ENCODE peak calls at places on chromosomes 7 and 10, in four cellular contexts. A is HepG2, P is SK-N-SH, X is GM12878. Y is an unnamed sample.

GRCh38 chr7:25913574-25914224 is 238.3 kb upstream of the NFE2L3 start:
- DNase-seq in A (no peak), P (no peak), X (no peak), Y (no peak)

GRCh38 chr7:123995617-123996326 is 37.1 kb downstream of the TMEM229A start:
- DNase-seq in A (no peak), P (no peak), X (no peak), Y (no peak)

GRCh38 chr7:1912472-1913289 is 242.6 kb downstream of the ELFN1 start:
- DNase-seq in A (no peak), P (no peak), X (no peak), Y (no peak)

GRCh38 chr10:6878067-6878412 is 298.0 kb upstream of the PRKCQ start:
- DNase-seq in A (no peak), P (no peak), X (no peak), Y (no peak)

GRCh38 chr7:40709077-40709964 is 574.5 kb downstream of the SUGCT start:
- DNase-seq in A (no peak), P (no peak), X (no peak), Y (no peak)

GRCh38 chr10:109941193-109941872 is 18.0 kb upstream of the XPNPEP1 start:
- DNase-seq in A (no peak), P (no peak), X (no peak), Y (no peak)

GRCh38 chr7:2478387-2478760 is 2.2 kb upstream of the GRIFIN start:
- DNase-seq in A (no peak), P (no peak), X (no peak), Y (no peak)

GRCh38 chr10:91536101-91536500 is 96.8 kb downstream of the PPP1R3C start:
- DNase-seq in A (no peak), P (no peak), X (no peak), Y (no peak)

GRCh38 chr10:18486444-18486843 is 164.9 kb downstream of the NSUN6 start:
- DNase-seq in A (no peak), P (no peak), X (no peak), Y (no peak)

GRCh38 chr7:26420600-26420999 is 128.9 kb downstream of the SNX10 start:
- DNase-seq in A (no peak), P (no peak), X (no peak), Y (no peak)

GRCh38 chr10:93071674-93072224 is 1.9 kb upstream of the CYP26A1 start:
- DNase-seq in A (peak), P (peak), X (no peak), Y (peak)

GRCh38 chr10:97596101-97597055 is 6.9 kb downstream of the C10orf62 start:
- DNase-seq in A (peak), P (peak), X (no peak), Y (no peak)

GRCh38 chr10:79391231-79392019 is 44.2 kb downstream of the PPIF start:
- DNase-seq in A (no peak), P (peak), X (no peak), Y (peak)

GRCh38 chr7:18771834-18772566 is 276.5 kb downstream of the HDAC9 start:
- DNase-seq in A (no peak), P (no peak), X (no peak), Y (no peak)
- TF ChIP-seq YY1 in A (no peak), P (no peak), X (no peak), Y (no peak)

GRCh38 chr7:66415659-66416265 is 210.6 kb downstream of the TPST1 start:
- DNase-seq in A (no peak), P (no peak), X (no peak), Y (no peak)
- H3K4me2 ChIP-seq in A (no peak), P (no peak), X (no peak), Y (no peak)

GRCh38 chr7:45652630-45653029 is 78.5 kb downstream of the ADCY1 start:
- DNase-seq in A (no peak), P (no peak), X (no peak), Y (no peak)
- TF ChIP-seq NFIC in A (no peak), P (no peak), X (no peak), Y (no peak)

DNA sequence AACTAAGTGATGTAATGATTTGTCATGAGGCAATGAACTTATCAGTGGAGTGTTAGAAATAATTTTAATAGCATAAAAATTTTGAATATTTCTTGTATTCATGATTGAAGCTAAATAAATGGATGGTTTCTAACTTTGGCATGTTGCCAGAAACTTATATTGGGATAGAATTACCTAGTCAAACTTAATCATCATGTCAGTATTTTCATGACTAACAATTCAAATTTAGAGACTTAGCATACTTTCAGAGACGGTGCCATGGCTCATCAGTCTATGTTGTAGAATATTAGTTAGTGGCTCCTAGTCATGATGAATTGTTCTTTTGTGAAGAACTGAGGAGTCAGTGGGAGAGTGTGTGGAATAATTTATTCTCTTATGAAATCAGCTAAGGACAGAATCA is 599.6 kb upstream of the POT1 start:
- DNase-seq in A (no peak), P (no peak), X (no peak), Y (no peak)
- TF ChIP-seq YY1 in A (no peak), P (no peak), X (no peak), Y (no peak)

DNA sequence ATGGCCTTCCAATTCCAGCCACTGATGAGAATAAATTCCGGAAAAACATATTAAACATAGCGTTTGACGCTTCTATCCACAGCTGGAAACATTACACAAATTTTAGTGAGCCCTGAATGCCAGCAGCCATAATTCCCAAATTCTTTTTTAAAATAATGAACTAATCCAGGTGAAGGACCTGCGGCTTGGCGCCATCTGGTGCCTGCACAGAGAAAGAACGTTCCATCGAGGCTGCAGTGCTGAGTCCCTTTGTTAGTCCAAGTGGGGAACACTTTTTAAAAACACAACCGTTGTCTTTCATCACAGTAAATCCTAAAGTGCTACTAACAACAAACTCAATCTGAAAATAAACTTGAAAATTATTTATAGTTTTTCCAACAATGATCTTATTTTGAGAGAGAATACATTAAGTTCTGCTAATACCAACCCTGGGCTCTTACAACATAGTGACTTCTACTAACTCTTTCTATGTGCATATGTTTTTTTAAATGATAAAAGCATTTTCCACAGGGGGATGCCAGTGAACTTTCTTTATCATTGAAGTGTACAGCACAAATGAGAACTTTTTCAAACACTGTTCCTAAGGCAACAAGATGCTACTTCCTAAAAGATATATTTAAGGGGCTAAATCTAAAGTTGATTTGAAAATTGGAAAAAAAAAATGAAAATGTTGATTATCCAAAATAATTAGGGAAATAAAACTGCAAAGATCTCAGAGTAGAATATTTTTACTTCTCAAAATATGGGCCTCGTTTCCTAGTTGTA is 166.9 kb upstream of the RNF32 start:
- DNase-seq in A (peak), P (peak), X (no peak), Y (peak)
- H3K4me2 ChIP-seq in A (peak), P (no peak), X (no peak), Y (no peak)

GRCh38 chr10:67816719-67817118 is 21.3 kb downstream of the DNAJC12 start:
- DNase-seq in A (no peak), P (no peak), X (no peak), Y (no peak)

GRCh38 chr10:67815571-67816059 is 22.4 kb downstream of the DNAJC12 start:
- DNase-seq in A (no peak), P (no peak), X (no peak), Y (no peak)

DNA sequence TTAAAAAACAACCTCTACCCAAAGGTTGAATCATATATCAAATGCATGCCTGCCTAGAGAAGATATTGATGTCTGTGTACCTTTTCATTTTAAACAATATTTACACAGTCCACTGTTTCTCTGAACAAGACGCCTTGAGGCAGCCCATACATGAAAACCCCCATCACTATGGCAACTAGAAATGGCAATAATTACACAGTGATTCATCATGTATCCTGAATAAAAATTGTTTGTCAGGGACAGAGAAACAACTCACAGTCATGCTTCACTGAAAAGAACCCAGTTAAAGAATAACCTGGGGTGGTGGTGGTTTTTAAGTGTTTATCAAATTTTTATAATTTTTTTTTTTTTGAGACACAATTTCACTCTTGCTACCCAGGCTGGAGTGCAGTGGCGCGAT is 19.7 kb downstream of the DNAJC12 start:
- DNase-seq in A (peak), P (no peak), X (no peak), Y (no peak)
- TF ChIP-seq NFIC in A (peak), P (no peak), X (no peak), Y (no peak)

DNA sequence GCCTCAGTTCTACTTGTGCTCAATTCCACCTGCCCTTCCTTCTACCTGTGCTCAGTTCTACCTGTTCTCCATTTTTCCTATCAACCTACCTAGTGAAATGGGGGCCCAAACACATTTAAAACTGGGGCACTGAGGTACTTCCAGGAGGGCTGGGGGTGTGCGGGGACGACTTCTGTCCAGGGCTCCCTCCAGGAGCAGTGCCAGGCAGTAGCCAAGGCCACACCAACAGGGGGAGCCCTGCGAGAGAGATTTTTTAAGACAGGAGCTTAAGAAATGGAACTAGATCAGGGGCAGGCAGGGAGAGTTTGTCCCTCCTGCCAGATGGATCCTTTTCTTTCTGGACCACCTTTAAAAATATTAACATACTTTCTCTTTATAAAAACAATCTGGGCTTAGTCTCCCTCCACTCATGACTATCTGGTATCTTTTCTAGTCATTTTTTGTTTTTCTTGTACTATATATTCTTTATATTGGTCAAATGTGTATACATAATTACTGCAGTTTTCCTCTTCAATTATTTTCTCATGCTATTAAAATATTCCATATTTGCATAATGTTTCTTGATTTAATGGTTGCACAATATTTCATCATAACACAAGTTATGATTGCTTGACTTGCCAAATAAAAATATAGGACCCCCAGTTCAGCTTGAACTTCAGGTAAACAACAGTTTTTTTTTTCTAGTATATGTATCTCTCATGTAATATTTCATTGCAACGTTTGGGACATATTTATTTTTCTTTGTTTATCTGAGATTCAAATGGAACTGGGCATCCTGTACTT is 47.3 kb upstream of the INSYN2A start:
- DNase-seq in A (peak), P (peak), X (no peak), Y (peak)
- TF ChIP-seq YY1 in A (no peak), P (no peak), X (no peak), Y (no peak)

GRCh38 chr10:68087338-68088029 is 12.4 kb upstream of the HERC4 start:
- DNase-seq in A (no peak), P (no peak), X (no peak), Y (no peak)

GRCh38 chr10:68086910-68087309 is 11.8 kb upstream of the HERC4 start:
- DNase-seq in A (no peak), P (no peak), X (no peak), Y (no peak)

GRCh38 chr10:68088744-68089143 is 13.7 kb upstream of the HERC4 start:
- DNase-seq in A (no peak), P (no peak), X (no peak), Y (no peak)

GRCh38 chr10:68088030-68088396 is 12.9 kb upstream of the HERC4 start:
- DNase-seq in A (no peak), P (no peak), X (no peak), Y (no peak)

GRCh38 chr10:68090586-68090985 is 15.5 kb upstream of the HERC4 start:
- DNase-seq in A (no peak), P (no peak), X (no peak), Y (no peak)
- H3K4me2 ChIP-seq in A (no peak), P (no peak), X (no peak), Y (no peak)

Y was measured in K562.